ENCODE peak calls at places on chromosomes 16 and 17, in six cellular contexts. A is Right ventricle myocardium superior, T is NCI-H510A treated with DMSO at 0.1 percent for 48 hours, R is T47D, L is coronary artery, N is left lung. H is an unnamed sample.

GRCh38 chr17:6780001-6780400 is 4.0 kb downstream of the FBXO39 start:
- DNase-seq in A (no peak), T (no peak), R (no peak), L (no peak), N (no peak), H (no peak)

GRCh38 chr17:34391241-34391640 is 28.2 kb upstream of the CCL1 start:
- DNase-seq in A (no peak), T (no peak), R (no peak), L (peak), N (no peak), H (no peak)

GRCh38 chr17:30323895-30324319 is 9.9 kb downstream of the TMIGD1 start:
- DNase-seq in A (peak), T (peak), R (peak), L (no peak), N (no peak), H (peak)

GRCh38 chr17:76747716-76748360 is 9.9 kb downstream of the MFSD11 start:
- DNase-seq in A (no peak), T (no peak), R (no peak), L (no peak), N (no peak), H (no peak)

GRCh38 chr16:86091976-86092375 is 193.0 kb downstream of the IRF8 start:
- DNase-seq in A (no peak), T (no peak), R (no peak), L (no peak), N (no peak), H (no peak)

GRCh38 chr16:31134625-31135534 is 647 bp downstream of the PRSS8 start:
- DNase-seq in A (no peak), T (no peak), R (peak), L (no peak), N (peak), H (no peak)

GRCh38 chr17:45248132-45248936 is 13.6 kb downstream of the SPATA32 start:
- DNase-seq in A (peak), T (peak), R (peak), L (no peak), N (peak), H (no peak)

GRCh38 chr17:17871913-17872312 is 35.1 kb upstream of the SREBF1 start:
- DNase-seq in A (no peak), T (no peak), R (no peak), L (no peak), N (no peak), H (no peak)

GRCh38 chr16:86364653-86365380 is 145.5 kb upstream of the FOXF1 start:
- DNase-seq in A (no peak), T (no peak), R (no peak), L (no peak), N (no peak), H (no peak)

GRCh38 chr17:75250009-75250471 is 11.4 kb downstream of the GGA3 start:
- DNase-seq in A (no peak), T (no peak), R (no peak), L (peak), N (peak), H (no peak)

GRCh38 chr17:9628509-9628908 is 16.8 kb upstream of the USP43 start:
- DNase-seq in A (no peak), T (no peak), R (peak), L (no peak), N (no peak), H (no peak)

GRCh38 chr17:40530988-40531971 is 29.9 kb upstream of the TNS4 start:
- DNase-seq in A (no peak), T (no peak), R (no peak), L (peak), N (no peak), H (no peak)